ENCODE peak calls at places on chromosomes 7 and 10, in four cellular contexts. Z, J, V and K are unnamed samples.

GRCh38 chr7:158031820-158032424 is 555.7 kb downstream of the PTPRN2 start:
- DNase-seq in Z (no peak), J (no peak), V (no peak), K (no peak)

GRCh38 chr7:27901028-27901760 is 161.2 kb downstream of the TAX1BP1 start:
- DNase-seq in Z (peak), V (no peak), J (no peak), K (peak)

GRCh38 chr7:128755816-128756476 is 16.8 kb downstream of the CALU start:
- DNase-seq in Z (peak), J (no peak), V (no peak), K (peak)

GRCh38 chr7:122487131-122487530 is 182.6 kb upstream of the FEZF1 start:
- DNase-seq in J (no peak), V (no peak), Z (peak), K (peak)

GRCh38 chr7:65892169-65892568 is 19.3 kb downstream of the VKORC1L1 start:
- DNase-seq in V (no peak), J (no peak), Z (no peak), K (no peak)

GRCh38 chr10:44042075-44042770 is 342.7 kb downstream of the CXCL12 start:
- DNase-seq in V (no peak), J (no peak), Z (no peak), K (no peak)

GRCh38 chr7:108009873-108010272 is 6.9 kb upstream of the LAMB1 start:
- DNase-seq in J (no peak), V (no peak), Z (no peak), K (no peak)

GRCh38 chr7:49417034-49417433 is 356.4 kb upstream of the VWC2 start:
- DNase-seq in J (no peak), V (no peak), Z (no peak), K (no peak)

GRCh38 chr7:27079234-27079975 is 16.4 kb downstream of the HOXA1 start:
- DNase-seq in Z (no peak), V (no peak), J (no peak), K (no peak)

GRCh38 chr10:110399163-110400094 is 94.7 kb upstream of the SMNDC1 start:
- DNase-seq in V (peak), J (peak), Z (peak), K (peak)

GRCh38 chr10:5148678-5149032 is 36.3 kb downstream of the AKR1C8 start:
- DNase-seq in Z (no peak), V (no peak), J (peak), K (no peak)

GRCh38 chr10:121194696-121195523 is 343.7 kb downstream of the WDR11 start:
- DNase-seq in J (no peak), V (no peak), Z (no peak), K (no peak)

GRCh38 chr7:83469076-83469475 is 179.9 kb downstream of the SEMA3E start:
- DNase-seq in J (no peak), Z (no peak), V (no peak), K (no peak)

GRCh38 chr10:124064676-124065075 is 28.7 kb downstream of the CHST15 start:
- DNase-seq in Z (peak), V (no peak), J (no peak), K (no peak)

GRCh38 chr7:124552217-124552616 is 213.4 kb downstream of the GPR37 start:
- DNase-seq in V (no peak), Z (no peak), J (no peak), K (no peak)

GRCh38 chr7:6395898-6396582 is 51.7 kb downstream of the DAGLB start:
- DNase-seq in Z (no peak), J (no peak), V (no peak), K (no peak)

GRCh38 chr10:132407243-132407746 is 10.3 kb downstream of the PWWP2B start:
- DNase-seq in J (no peak), Z (no peak), V (peak), K (no peak)

GRCh38 chr10:84190621-84191020 is 3.7 kb upstream of the CDHR1 start:
- DNase-seq in Z (no peak), J (no peak), V (no peak), K (no peak)

GRCh38 chr7:66211429-66211828 is 6.3 kb downstream of the TPST1 start:
- DNase-seq in Z (peak), J (no peak), V (no peak), K (peak)

GRCh38 chr10:131188494-131188893 is 123.0 kb downstream of the TCERG1L start:
- DNase-seq in Z (no peak), V (no peak), J (no peak), K (no peak)
- TF ChIP-seq CTCF in Z (no peak), V (no peak), J (no peak), K (no peak)

DNA sequence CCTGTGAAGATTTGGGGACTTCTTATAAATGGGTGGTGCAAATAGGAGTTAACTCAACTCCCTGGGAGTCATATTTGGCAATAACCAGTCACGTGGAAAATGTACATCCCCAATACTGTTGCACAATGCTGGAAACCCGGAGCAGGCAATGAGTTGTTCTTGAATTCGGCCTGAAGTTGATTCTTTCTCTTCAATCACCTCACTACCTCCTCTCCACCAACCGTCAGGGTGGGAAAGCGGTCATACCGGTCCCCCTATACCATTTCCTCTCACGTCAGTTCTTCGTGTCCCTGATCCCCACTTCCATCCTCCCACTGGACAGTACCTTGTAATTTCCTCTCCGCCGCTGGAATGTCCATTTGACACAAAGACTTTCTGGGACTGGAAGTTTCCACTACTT is 2.8 kb downstream of the GIMAP5 start:
- DNase-seq in J (no peak), Z (no peak), V (no peak), K (no peak)
- H3K4me3 ChIP-seq in J (no peak), Z (no peak), V (peak), K (no peak)

GRCh38 chr10:11319990-11320602 is 291.4 kb downstream of the USP6NL start:
- DNase-seq in V (no peak), Z (no peak), J (no peak), K (no peak)

GRCh38 chr10:11320809-11321520 is 290.5 kb downstream of the USP6NL start:
- DNase-seq in J (no peak), V (no peak), Z (no peak), K (no peak)

GRCh38 chr10:11322698-11323097 is 288.8 kb downstream of the USP6NL start:
- DNase-seq in V (no peak), J (no peak), Z (no peak), K (no peak)

GRCh38 chr10:11317936-11318670 is 293.3 kb downstream of the USP6NL start:
- DNase-seq in Z (no peak), J (no peak), V (no peak), K (no peak)

GRCh38 chr10:11318812-11319598 is 292.4 kb downstream of the USP6NL start:
- DNase-seq in V (no peak), Z (no peak), J (no peak), K (no peak)
- TF ChIP-seq CTCF in V (no peak), Z (no peak), J (no peak), K (no peak)

GRCh38 chr10:60731134-60731883 is 47.0 kb upstream of the CDK1 start:
- DNase-seq in Z (no peak), V (no peak), J (no peak), K (no peak)
- H3K4me3 ChIP-seq in Z (no peak), V (no peak), J (no peak), K (no peak)

GRCh38 chr7:117669818-117670217 is 190.0 kb downstream of the CFTR start:
- DNase-seq in Z (no peak), V (no peak), J (no peak), K (no peak)
- TF ChIP-seq CTCF in Z (no peak), V (no peak), J (no peak), K (no peak)

DNA sequence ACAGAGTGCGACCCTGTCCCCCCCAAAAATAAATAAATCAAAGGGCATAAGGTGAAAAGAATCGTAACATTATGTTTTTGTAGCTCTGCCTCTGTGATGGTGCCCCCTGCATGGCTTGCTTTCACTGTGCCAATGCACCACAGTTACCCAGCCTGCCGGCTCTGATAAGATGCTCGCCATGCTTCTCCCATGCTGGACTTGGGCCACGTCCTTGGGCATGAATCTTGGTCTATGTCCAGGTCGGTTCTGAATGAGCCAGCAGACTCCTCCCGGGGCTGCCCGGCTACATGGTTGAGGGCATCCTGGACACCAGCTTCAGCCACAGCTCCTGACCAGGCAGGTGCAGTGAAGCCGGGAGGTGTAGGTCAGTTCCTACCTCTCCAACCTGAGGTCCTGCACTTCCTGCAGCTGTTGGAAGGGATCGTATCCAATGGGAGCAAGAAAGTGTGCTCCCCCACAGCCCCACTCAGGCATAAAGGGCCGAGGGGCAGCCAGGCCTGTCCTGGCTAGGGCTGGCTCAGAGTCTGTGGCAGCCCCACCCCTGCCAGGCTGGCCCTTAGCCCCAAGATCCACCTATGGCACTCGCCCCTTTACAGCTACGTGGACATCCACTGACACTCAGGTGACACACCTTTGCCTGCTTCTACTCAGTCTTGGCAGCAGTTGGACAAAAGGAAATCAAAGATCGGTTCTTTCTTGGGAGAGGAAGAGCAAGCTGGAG is 34.1 kb downstream of the CHST3 start:
- DNase-seq in J (no peak), Z (peak), V (peak), K (no peak)
- H3K4me3 ChIP-seq in J (no peak), Z (no peak), V (no peak), K (no peak)

GRCh38 chr7:101321491-101322401 is at the start of gene IFT22:
- DNase-seq in Z (peak), J (peak), V (peak), K (peak)
- TF ChIP-seq CTCF in Z (peak), J (peak), V (no peak), K (peak)